ENCODE peak calls at places on chromosomes 5 and 9, in four cellular contexts. H is mesendoderm, O is K562, U is fibroblast of lung. M is an unnamed sample.

GRCh38 chr5:90344693-90345092 is 64.9 kb downstream of the CETN3 start:
- DNase-seq in O (no peak), U (no peak), H (no peak), M (no peak)

GRCh38 chr5:14760548-14761002 is 96.1 kb downstream of the OTULIN start:
- DNase-seq in U (no peak), H (no peak), O (no peak), M (no peak)

GRCh38 chr5:42840279-42840678 is 28.6 kb upstream of the SELENOP start:
- DNase-seq in U (peak; percentile 84), O (no peak), H (no peak), M (no peak)

GRCh38 chr9:131276107-131276888 is at the start of gene FAM78A:
- DNase-seq in O (no peak), U (peak; percentile 10), H (no peak), M (peak; percentile 86)

GRCh38 chr9:81562221-81563019 is 126.9 kb downstream of the TLE1 start:
- DNase-seq in H (no peak), O (no peak), U (peak; percentile 92), M (no peak)

GRCh38 chr5:156402387-156402921 is 75.5 kb downstream of the SGCD start:
- DNase-seq in U (peak; percentile 45), H (peak; percentile 83), O (no peak), M (peak; percentile 85)

GRCh38 chr5:137778772-137779564 is 24.8 kb upstream of the HNRNPA0 start:
- DNase-seq in H (peak; percentile 59), O (peak; percentile 28), U (peak; percentile 33), M (peak; percentile 69)

GRCh38 chr5:149247726-149248125 is 23.9 kb upstream of the AFAP1L1 start:
- DNase-seq in H (no peak), O (no peak), U (no peak), M (no peak)

GRCh38 chr9:108953983-108954574 is 19.9 kb downstream of the ABITRAM start:
- DNase-seq in U (peak; percentile 61), H (peak; percentile 29), O (peak; percentile 22), M (peak; percentile 80)

GRCh38 chr5:148438911-148439310 is 55.2 kb downstream of the FBXO38 start:
- DNase-seq in U (no peak), H (no peak), O (no peak), M (no peak)

GRCh38 chr5:97150401-97150800 is 8.0 kb upstream of the LIX1 start:
- DNase-seq in O (no peak), H (no peak), U (no peak), M (no peak)

GRCh38 chr9:79257671-79258410 is 313.9 kb upstream of the TLE4 start:
- DNase-seq in U (peak; percentile 27), H (no peak), O (no peak), M (no peak)

GRCh38 chr5:134223406-134224251 is 2.2 kb downstream of the PPP2CA start:
- DNase-seq in U (peak; percentile 36), O (no peak), H (no peak), M (no peak)
- H3K9ac ChIP-seq in U (no peak overlapping the region), O (peak overlapping the region; percentile 99), H (peak overlapping the region; percentile 99), M (peak overlapping the region; percentile 97)

GRCh38 chr9:3498691-3499090 is 27.1 kb downstream of the RFX3 start:
- DNase-seq in H (peak; percentile 44), O (no peak), U (peak; percentile 87), M (peak; percentile 79)
- H3K9ac ChIP-seq in H (no peak overlapping the region), O (no peak overlapping the region), U (no peak overlapping the region), M (peak overlapping the region; percentile 8)

GRCh38 chr9:124973807-124974206 is 32.9 kb upstream of the GOLGA1 start:
- DNase-seq in O (no peak), U (no peak), H (peak; percentile 78), M (no peak)

GRCh38 chr9:124969401-124969800 is 28.5 kb upstream of the GOLGA1 start:
- DNase-seq in H (no peak), U (no peak), O (no peak), M (no peak)

GRCh38 chr9:124972241-124972770 is 31.4 kb upstream of the GOLGA1 start:
- DNase-seq in U (no peak), O (no peak), H (no peak), M (no peak)

GRCh38 chr9:124980434-124980833 is 39.6 kb upstream of the GOLGA1 start:
- DNase-seq in H (no peak), O (no peak), U (no peak), M (no peak)

GRCh38 chr9:124975131-124975530 is 34.2 kb upstream of the GOLGA1 start:
- DNase-seq in O (no peak), U (peak; percentile 28), H (peak; percentile 97), M (no peak)
- H3K9ac ChIP-seq in O (no peak overlapping the region), U (no peak overlapping the region), H (no peak overlapping the region), M (no peak overlapping the region)

GRCh38 chr9:114362394-114362793 is 25.4 kb downstream of the AKNA start:
- DNase-seq in O (no peak), H (no peak), U (no peak), M (no peak)

GRCh38 chr9:114364528-114365041 is 23.2 kb downstream of the AKNA start:
- DNase-seq in O (no peak), U (peak; percentile 41), H (no peak), M (peak; percentile 77)

GRCh38 chr9:114365194-114365593 is 22.6 kb downstream of the AKNA start:
- DNase-seq in O (no peak), U (no peak), H (no peak), M (peak; percentile 87)

GRCh38 chr9:114364123-114364522 is 23.7 kb downstream of the AKNA start:
- DNase-seq in U (peak; percentile 91), H (no peak), O (no peak), M (no peak)

GRCh38 chr9:114363424-114363823 is 24.4 kb downstream of the AKNA start:
- DNase-seq in U (no peak), H (no peak), O (no peak), M (no peak)
- H3K9ac ChIP-seq in U (no peak overlapping the region), H (no peak overlapping the region), O (no peak overlapping the region), M (no peak overlapping the region)

GRCh38 chr9:98519641-98520040 is 189.1 kb downstream of the GABBR2 start:
- DNase-seq in H (no peak), O (no peak), U (no peak), M (no peak)
- H3K9ac ChIP-seq in H (no peak overlapping the region), O (no peak overlapping the region), U (no peak overlapping the region), M (no peak overlapping the region)

GRCh38 chr5:179612577-179613459 is 10.7 kb downstream of the HNRNPH1 start:
- DNase-seq in O (no peak), U (no peak), H (no peak), M (peak; percentile 68)

GRCh38 chr5:179609834-179610108 is 13.7 kb downstream of the HNRNPH1 start:
- DNase-seq in U (no peak), H (no peak), O (no peak), M (no peak)

GRCh38 chr5:179608131-179608581 is 15.3 kb downstream of the HNRNPH1 start:
- DNase-seq in H (peak; percentile 51), O (no peak), U (no peak), M (peak; percentile 67)

GRCh38 chr5:179610903-179611265 is 12.6 kb downstream of the HNRNPH1 start:
- DNase-seq in U (no peak), H (no peak), O (no peak), M (peak; percentile 70)

DNA sequence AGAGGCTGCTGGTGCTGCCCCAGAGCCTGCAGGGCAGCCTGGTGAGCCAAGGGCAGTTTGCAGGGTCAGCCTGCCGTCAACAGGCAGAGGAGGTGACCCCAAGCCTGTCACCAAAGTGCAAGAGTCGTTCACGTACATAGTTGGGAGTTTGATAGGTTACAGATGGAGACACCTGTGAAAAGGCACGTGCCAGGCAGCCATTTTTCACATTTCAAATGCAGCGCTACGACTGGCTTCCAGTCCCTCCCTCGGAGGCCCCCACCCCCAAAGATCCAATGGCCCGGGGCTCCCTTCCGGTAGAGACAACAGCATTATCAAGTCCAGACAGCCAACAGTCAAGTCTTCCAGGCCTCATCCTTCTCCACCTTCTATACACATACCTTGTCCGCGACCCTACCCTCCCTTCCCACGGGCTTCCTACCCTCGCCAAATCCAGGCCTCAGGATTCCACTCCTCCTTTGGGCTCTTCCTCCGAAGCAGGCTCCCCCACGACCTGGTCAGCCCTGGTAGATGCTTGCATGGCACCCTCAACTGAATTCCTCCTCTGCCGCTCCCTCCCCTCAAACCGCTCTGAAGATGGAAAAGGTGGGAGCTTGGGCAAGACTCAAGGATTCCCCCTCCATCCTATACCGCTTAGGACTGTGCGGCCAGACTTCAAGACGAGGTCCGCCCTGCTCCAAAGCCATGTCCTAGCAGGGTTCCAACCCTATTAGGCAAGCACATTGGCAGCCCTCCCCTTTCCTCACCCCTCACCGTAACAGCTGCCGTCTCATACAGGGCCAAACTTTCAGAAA is 13.2 kb downstream of the HNRNPH1 start:
- DNase-seq in O (no peak), H (no peak), U (no peak), M (peak; percentile 53)
- H3K9ac ChIP-seq in O (no peak overlapping the region), H (no peak overlapping the region), U (no peak overlapping the region), M (no peak overlapping the region)

GRCh38 chr5:140219068-140219971 is 44.3 kb downstream of the CYSTM1 start:
- DNase-seq in U (no peak), H (no peak), O (no peak), M (no peak)
- H3K9ac ChIP-seq in U (no peak overlapping the region), H (no peak overlapping the region), O (peak overlapping the region; percentile 15), M (no peak overlapping the region)

DNA sequence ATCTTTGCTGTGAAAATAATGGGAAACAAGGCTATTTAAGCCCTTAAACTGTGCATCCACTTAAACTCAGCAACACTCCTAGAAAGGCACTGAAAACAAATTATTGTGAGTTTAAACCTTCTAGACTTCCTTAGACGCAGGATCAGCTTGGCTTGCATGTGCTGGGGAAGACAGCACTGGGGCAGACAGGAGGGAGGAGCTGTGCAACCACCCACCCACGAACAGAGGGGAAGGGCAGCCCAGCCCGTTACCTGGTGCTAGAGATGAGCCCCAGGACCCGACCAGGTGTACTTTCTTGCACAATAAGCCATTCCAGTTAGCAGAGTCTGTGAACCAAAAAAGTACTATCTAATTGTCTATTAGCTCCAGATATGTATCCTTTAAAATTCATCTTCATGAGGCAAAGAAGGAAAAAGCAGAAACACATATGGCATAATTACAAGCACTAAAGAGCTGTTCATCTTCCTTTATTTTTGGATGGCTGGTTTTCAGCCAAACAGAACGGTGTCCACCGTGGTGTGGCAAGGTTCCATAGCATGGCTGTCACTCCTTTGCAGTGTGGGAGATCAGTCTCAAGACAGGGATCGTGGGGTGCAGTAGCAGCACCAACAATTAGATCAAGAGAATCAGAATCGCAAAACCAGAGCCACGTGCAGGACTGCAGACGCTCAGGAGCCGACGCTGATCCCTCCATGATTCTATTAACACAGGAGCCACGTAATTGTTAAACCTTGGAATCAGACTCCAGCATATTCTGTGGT is 79.6 kb downstream of the SEMA4D start:
- DNase-seq in O (no peak), U (no peak), H (no peak), M (no peak)
- H3K9ac ChIP-seq in O (no peak overlapping the region), U (no peak overlapping the region), H (no peak overlapping the region), M (no peak overlapping the region)

GRCh38 chr5:61482980-61483379 is 150.9 kb downstream of the ZSWIM6 start:
- DNase-seq in U (no peak), O (no peak), H (no peak), M (no peak)
- H3K9ac ChIP-seq in U (no peak overlapping the region), O (no peak overlapping the region), H (no peak overlapping the region), M (no peak overlapping the region)